ENCODE peak calls at places on chromosome 19, in eight cellular contexts. One of them, this sample, is unnamed. For H3K4me1 and H3K9me3, the result is how much of the 10 kb centered on the place peaks cover.

GRCh38 chr19:29878973-29879654 is 62.9 kb upstream of the URI1 start:
- DNase-seq in psoas muscle: peak
- DNase-seq in right cardiac atrium: no peak
- DNase-seq in upper lobe of right lung: no peak
- DNase-seq in PC-3: peak
- DNase-seq in left ventricle myocardium inferior: no peak
- DNase-seq in thoracic aorta: no peak
- DNase-seq in A673: peak
- DNase-seq in this sample: no peak

GRCh38 chr19:43290568-43291359 is 21.4 kb upstream of the PSG9 start:
- DNase-seq in psoas muscle: no peak
- DNase-seq in right cardiac atrium: no peak
- DNase-seq in upper lobe of right lung: no peak
- DNase-seq in PC-3: no peak
- DNase-seq in left ventricle myocardium inferior: no peak
- DNase-seq in thoracic aorta: no peak
- DNase-seq in A673: no peak
- DNase-seq in this sample: no peak

GRCh38 chr19:49499030-49499670 is 2.9 kb downstream of the RPS11 start:
- DNase-seq in psoas muscle: no peak
- DNase-seq in right cardiac atrium: no peak
- DNase-seq in upper lobe of right lung: no peak
- DNase-seq in PC-3: no peak
- DNase-seq in left ventricle myocardium inferior: no peak
- DNase-seq in thoracic aorta: no peak
- DNase-seq in A673: no peak
- DNase-seq in this sample: peak

GRCh38 chr19:3793799-3794198 is 7.6 kb upstream of the MATK start:
- DNase-seq in psoas muscle: no peak
- DNase-seq in right cardiac atrium: no peak
- DNase-seq in upper lobe of right lung: no peak
- DNase-seq in PC-3: no peak
- DNase-seq in left ventricle myocardium inferior: no peak
- DNase-seq in thoracic aorta: no peak
- DNase-seq in A673: no peak
- DNase-seq in this sample: no peak

GRCh38 chr19:16375936-16376185 is 51.2 kb downstream of the KLF2 start:
- DNase-seq in psoas muscle: peak
- DNase-seq in right cardiac atrium: no peak
- DNase-seq in upper lobe of right lung: no peak
- DNase-seq in PC-3: no peak
- DNase-seq in left ventricle myocardium inferior: no peak
- DNase-seq in thoracic aorta: no peak
- DNase-seq in A673: no peak
- DNase-seq in this sample: no peak

GRCh38 chr19:38079926-38080380 is 144.1 kb downstream of the DPF1 start:
- DNase-seq in psoas muscle: no peak
- DNase-seq in right cardiac atrium: no peak
- DNase-seq in upper lobe of right lung: no peak
- DNase-seq in PC-3: peak
- DNase-seq in left ventricle myocardium inferior: no peak
- DNase-seq in thoracic aorta: no peak
- DNase-seq in A673: peak
- DNase-seq in this sample: no peak

GRCh38 chr19:50785329-50785922 is 4.8 kb upstream of the ACP4 start:
- DNase-seq in psoas muscle: no peak
- DNase-seq in right cardiac atrium: no peak
- DNase-seq in upper lobe of right lung: no peak
- DNase-seq in PC-3: no peak
- DNase-seq in left ventricle myocardium inferior: no peak
- DNase-seq in thoracic aorta: no peak
- DNase-seq in A673: no peak
- DNase-seq in this sample: no peak

GRCh38 chr19:19662866-19663291 is 597 bp downstream of the ATP13A1 start:
- DNase-seq in psoas muscle: peak
- DNase-seq in right cardiac atrium: no peak
- DNase-seq in upper lobe of right lung: no peak
- DNase-seq in PC-3: no peak
- DNase-seq in left ventricle myocardium inferior: peak
- DNase-seq in thoracic aorta: no peak
- DNase-seq in A673: no peak
- DNase-seq in this sample: no peak

GRCh38 chr19:49069026-49069425 is 3.5 kb downstream of the KCNA7 start:
- DNase-seq in psoas muscle: no peak
- DNase-seq in right cardiac atrium: no peak
- DNase-seq in upper lobe of right lung: no peak
- DNase-seq in PC-3: no peak
- DNase-seq in left ventricle myocardium inferior: no peak
- DNase-seq in thoracic aorta: no peak
- DNase-seq in A673: no peak
- DNase-seq in this sample: no peak

GRCh38 chr19:17526922-17527321 is 15.5 kb downstream of the PGLS start:
- DNase-seq in psoas muscle: no peak
- DNase-seq in right cardiac atrium: no peak
- DNase-seq in upper lobe of right lung: no peak
- DNase-seq in PC-3: no peak
- DNase-seq in left ventricle myocardium inferior: no peak
- DNase-seq in thoracic aorta: no peak
- DNase-seq in A673: no peak
- DNase-seq in this sample: no peak

GRCh38 chr19:51345076-51345620 is 3.2 kb upstream of the VSIG10L start:
- DNase-seq in psoas muscle: peak
- DNase-seq in right cardiac atrium: no peak
- DNase-seq in upper lobe of right lung: no peak
- DNase-seq in PC-3: no peak
- DNase-seq in left ventricle myocardium inferior: no peak
- DNase-seq in thoracic aorta: no peak
- DNase-seq in A673: no peak
- DNase-seq in this sample: no peak

GRCh38 chr19:6186435-6186834 is 51.0 kb downstream of the ACSBG2 start:
- DNase-seq in psoas muscle: no peak
- DNase-seq in right cardiac atrium: no peak
- DNase-seq in upper lobe of right lung: no peak
- DNase-seq in PC-3: no peak
- DNase-seq in left ventricle myocardium inferior: no peak
- DNase-seq in thoracic aorta: no peak
- DNase-seq in A673: no peak
- DNase-seq in this sample: no peak

GRCh38 chr19:39127812-39128510 is 2.4 kb downstream of the PAK4 start:
- DNase-seq in psoas muscle: no peak
- DNase-seq in right cardiac atrium: no peak
- DNase-seq in upper lobe of right lung: no peak
- DNase-seq in PC-3: no peak
- DNase-seq in left ventricle myocardium inferior: no peak
- DNase-seq in thoracic aorta: no peak
- DNase-seq in A673: no peak
- DNase-seq in this sample: no peak

GRCh38 chr19:39130337-39131254 is 5.0 kb downstream of the PAK4 start:
- DNase-seq in psoas muscle: no peak
- DNase-seq in right cardiac atrium: no peak
- DNase-seq in upper lobe of right lung: no peak
- DNase-seq in PC-3: no peak
- DNase-seq in left ventricle myocardium inferior: no peak
- DNase-seq in thoracic aorta: no peak
- DNase-seq in A673: no peak
- DNase-seq in this sample: no peak

GRCh38 chr19:39129116-39129515 is 3.5 kb downstream of the PAK4 start:
- DNase-seq in psoas muscle: no peak
- DNase-seq in right cardiac atrium: no peak
- DNase-seq in upper lobe of right lung: no peak
- DNase-seq in PC-3: no peak
- DNase-seq in left ventricle myocardium inferior: no peak
- DNase-seq in thoracic aorta: no peak
- DNase-seq in A673: no peak
- DNase-seq in this sample: no peak

GRCh38 chr19:39126593-39127187 is 1.1 kb downstream of the PAK4 start:
- DNase-seq in psoas muscle: no peak
- DNase-seq in right cardiac atrium: no peak
- DNase-seq in upper lobe of right lung: no peak
- DNase-seq in PC-3: peak
- DNase-seq in left ventricle myocardium inferior: no peak
- DNase-seq in thoracic aorta: no peak
- DNase-seq in A673: peak
- DNase-seq in this sample: no peak

GRCh38 chr19:39128511-39129079 is 3.0 kb downstream of the PAK4 start:
- DNase-seq in psoas muscle: no peak
- DNase-seq in right cardiac atrium: no peak
- DNase-seq in upper lobe of right lung: no peak
- DNase-seq in PC-3: no peak
- DNase-seq in left ventricle myocardium inferior: no peak
- DNase-seq in thoracic aorta: no peak
- DNase-seq in A673: no peak
- DNase-seq in this sample: no peak
- H3K4me1 ChIP-seq in psoas muscle: under half
- H3K4me1 ChIP-seq in right cardiac atrium: under half
- H3K4me1 ChIP-seq in upper lobe of right lung: half or more
- H3K4me1 ChIP-seq in PC-3: under half
- H3K4me1 ChIP-seq in left ventricle myocardium inferior: half or more
- H3K4me1 ChIP-seq in thoracic aorta: under half
- H3K4me1 ChIP-seq in A673: under half
- H3K4me1 ChIP-seq in this sample: under half

DNA sequence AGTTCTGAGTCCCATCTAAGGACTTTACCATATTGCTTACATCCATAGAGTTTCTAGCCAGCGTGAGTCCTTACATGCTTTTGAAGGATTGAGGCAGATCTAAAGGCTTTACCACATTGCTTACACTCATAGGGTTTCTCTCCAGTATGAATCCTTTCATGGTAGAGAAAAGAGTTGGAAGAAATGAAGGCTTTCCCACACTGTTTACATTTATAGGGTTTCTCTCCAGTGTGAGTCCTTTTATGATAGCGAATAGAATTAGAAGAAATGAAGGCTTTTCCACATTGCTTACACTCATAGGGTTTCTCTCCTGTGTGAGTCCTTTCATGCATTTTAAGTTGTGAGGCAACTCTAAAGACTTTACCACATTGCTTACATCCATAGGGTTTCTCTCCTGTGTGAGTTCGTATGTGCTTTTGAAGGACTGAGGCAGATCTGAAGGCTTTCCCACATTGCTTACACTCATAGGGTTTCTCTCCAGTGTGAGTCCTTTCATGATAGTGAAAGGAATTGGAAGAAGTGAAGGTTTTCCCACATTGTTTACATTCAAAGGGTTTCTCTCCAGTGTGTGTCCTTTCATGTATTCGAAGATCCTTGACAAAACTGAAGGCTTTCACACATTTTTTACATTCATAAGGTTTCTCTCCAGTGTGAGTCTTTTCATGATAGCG is 8.4 kb upstream of the ZNF433 start:
- DNase-seq in psoas muscle: no peak
- DNase-seq in right cardiac atrium: no peak
- DNase-seq in upper lobe of right lung: no peak
- DNase-seq in PC-3: no peak
- DNase-seq in left ventricle myocardium inferior: no peak
- DNase-seq in thoracic aorta: no peak
- DNase-seq in A673: no peak
- DNase-seq in this sample: no peak
- H3K9me3 ChIP-seq in psoas muscle: under half
- H3K9me3 ChIP-seq in right cardiac atrium: under half
- H3K9me3 ChIP-seq in upper lobe of right lung: under half
- H3K9me3 ChIP-seq in PC-3: half or more
- H3K9me3 ChIP-seq in left ventricle myocardium inferior: under half
- H3K9me3 ChIP-seq in thoracic aorta: under half
- H3K9me3 ChIP-seq in A673: under half
- H3K9me3 ChIP-seq in this sample: under half

GRCh38 chr19:55005684-55006488 is 32.2 kb downstream of the GP6 start:
- DNase-seq in psoas muscle: no peak
- DNase-seq in right cardiac atrium: no peak
- DNase-seq in upper lobe of right lung: no peak
- DNase-seq in PC-3: peak
- DNase-seq in left ventricle myocardium inferior: no peak
- DNase-seq in thoracic aorta: no peak
- DNase-seq in A673: peak
- DNase-seq in this sample: peak
- H3K4me3 ChIP-seq in psoas muscle: peak
- H3K4me3 ChIP-seq in right cardiac atrium: no peak
- H3K4me3 ChIP-seq in upper lobe of right lung: peak
- H3K4me3 ChIP-seq in PC-3: no peak
- H3K4me3 ChIP-seq in left ventricle myocardium inferior: peak
- H3K4me3 ChIP-seq in thoracic aorta: peak
- H3K4me3 ChIP-seq in A673: peak
- H3K4me3 ChIP-seq in this sample: peak

DNA sequence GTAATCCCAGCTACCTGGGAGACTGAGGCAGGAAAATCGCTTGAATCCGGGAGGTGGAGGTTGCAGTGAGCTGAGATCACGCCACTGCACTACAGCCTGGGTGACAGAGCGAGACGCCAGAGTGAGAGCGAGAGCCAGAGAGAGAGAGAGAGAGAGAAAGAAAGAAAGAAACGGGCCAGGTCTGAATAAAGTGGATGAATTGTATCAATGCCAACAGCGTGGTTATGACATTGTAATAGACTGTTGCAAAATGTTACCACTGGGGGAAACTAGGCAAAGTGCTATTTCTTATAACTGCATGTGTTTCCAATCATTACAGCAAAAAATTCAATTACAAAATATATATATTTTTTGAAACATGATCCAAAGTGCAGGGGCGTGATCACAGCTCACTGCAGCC is 11.8 kb upstream of the BTBD2 start:
- DNase-seq in psoas muscle: peak
- DNase-seq in right cardiac atrium: no peak
- DNase-seq in upper lobe of right lung: no peak
- DNase-seq in PC-3: peak
- DNase-seq in left ventricle myocardium inferior: no peak
- DNase-seq in thoracic aorta: no peak
- DNase-seq in A673: no peak
- DNase-seq in this sample: no peak
- H3K4me1 ChIP-seq in psoas muscle: under half
- H3K4me1 ChIP-seq in right cardiac atrium: under half
- H3K4me1 ChIP-seq in upper lobe of right lung: under half
- H3K4me1 ChIP-seq in PC-3: under half
- H3K4me1 ChIP-seq in left ventricle myocardium inferior: under half
- H3K4me1 ChIP-seq in thoracic aorta: under half
- H3K4me1 ChIP-seq in A673: under half
- H3K4me1 ChIP-seq in this sample: under half

GRCh38 chr19:58128041-58128685 is 22.4 kb downstream of the ZNF329 start:
- DNase-seq in psoas muscle: no peak
- DNase-seq in right cardiac atrium: no peak
- DNase-seq in upper lobe of right lung: no peak
- DNase-seq in PC-3: peak
- DNase-seq in left ventricle myocardium inferior: no peak
- DNase-seq in thoracic aorta: no peak
- DNase-seq in A673: no peak
- DNase-seq in this sample: no peak
- H3K9me3 ChIP-seq in psoas muscle: half or more
- H3K9me3 ChIP-seq in right cardiac atrium: half or more
- H3K9me3 ChIP-seq in upper lobe of right lung: half or more
- H3K9me3 ChIP-seq in PC-3: half or more
- H3K9me3 ChIP-seq in left ventricle myocardium inferior: half or more
- H3K9me3 ChIP-seq in thoracic aorta: half or more
- H3K9me3 ChIP-seq in A673: half or more
- H3K9me3 ChIP-seq in this sample: half or more